ENCODE peak calls at places on chromosome 6, in eight cellular contexts. P, U, A, Q, R, W, B and D are unnamed samples.

GRCh38 chr6:71886184-71887005 is at the start of gene RIMS1:
- DNase-seq in P (peak; percentile 49), U (no peak), A (peak; percentile 33), Q (peak; percentile 3), R (no peak), W (no peak), B (no peak), D (peak; percentile 15)

GRCh38 chr6:106155219-106155830 is 69.2 kb downstream of the PRDM1 start:
- DNase-seq in P (no peak), U (no peak), A (no peak), Q (no peak), R (no peak), W (no peak), B (no peak), D (no peak)

GRCh38 chr6:74646461-74646860 is 559.4 kb downstream of the COL12A1 start:
- DNase-seq in P (no peak), U (no peak), A (no peak), Q (no peak), R (no peak), W (no peak), B (no peak), D (no peak)

GRCh38 chr6:42846505-42846904 is 32.9 kb upstream of the RPL7L1 start:
- DNase-seq in P (no peak), U (no peak), A (no peak), Q (no peak), R (no peak), W (no peak), B (no peak), D (no peak)

GRCh38 chr6:65637289-65638046 is 69.6 kb downstream of the EYS start:
- DNase-seq in P (no peak), U (no peak), A (no peak), Q (no peak), R (no peak), W (no peak), B (no peak), D (no peak)

GRCh38 chr6:117264487-117265424 is 602 bp upstream of the VGLL2 start:
- DNase-seq in P (no peak), U (no peak), A (no peak), Q (no peak), R (no peak), W (no peak), B (no peak), D (no peak)

GRCh38 chr6:79257381-79258205 is 23.1 kb upstream of the HMGN3 start:
- DNase-seq in P (no peak), U (no peak), A (no peak), Q (peak; percentile 69), R (peak; percentile 73), W (no peak), B (no peak), D (no peak)

GRCh38 chr6:113482771-113483170 is 374.4 kb upstream of the MARCKS start:
- DNase-seq in P (no peak), U (no peak), A (no peak), Q (no peak), R (no peak), W (no peak), B (no peak), D (no peak)

GRCh38 chr6:163354779-163355431 is 59.6 kb upstream of the QKI start:
- DNase-seq in P (peak; percentile 70), U (peak; percentile 71), A (peak; percentile 82), Q (peak; percentile 34), R (peak; percentile 50), W (no peak), B (no peak), D (no peak)

GRCh38 chr6:132003516-132004178 is 52.5 kb upstream of the CCN2 start:
- DNase-seq in P (no peak), U (no peak), A (no peak), Q (no peak), R (no peak), W (no peak), B (no peak), D (no peak)

GRCh38 chr6:128438311-128438916 is 82.0 kb downstream of the PTPRK start:
- DNase-seq in P (no peak), U (no peak), A (peak; percentile 62), Q (no peak), R (no peak), W (no peak), B (no peak), D (no peak)

GRCh38 chr6:54802775-54803631 is 43.6 kb upstream of the FAM83B start:
- DNase-seq in P (no peak), U (no peak), A (no peak), Q (peak; percentile 1), R (peak; percentile 56), W (no peak), B (no peak), D (no peak)

GRCh38 chr6:163420315-163420667 is 5.8 kb downstream of the QKI start:
- DNase-seq in P (no peak), U (no peak), A (no peak), Q (no peak), R (no peak), W (no peak), B (no peak), D (no peak)

GRCh38 chr6:41779336-41779735 is 364 bp downstream of the FRS3 start:
- DNase-seq in P (no peak), U (no peak), A (no peak), Q (no peak), R (no peak), W (no peak), B (no peak), D (no peak)

GRCh38 chr6:31559958-31560696 is 12.0 kb upstream of the LTA start:
- DNase-seq in P (peak; percentile 46), U (peak; percentile 80), A (peak; percentile 71), Q (peak; percentile 51), R (peak; percentile 64), W (peak; percentile 49), B (peak; percentile 71), D (no peak)

GRCh38 chr6:83862776-83863471 is 3.4 kb downstream of the CYB5R4 start:
- DNase-seq in P (no peak), U (no peak), A (no peak), Q (no peak), R (no peak), W (no peak), B (no peak), D (no peak)